ENCODE peak calls at places on chromosomes 1 and 21, in four cellular contexts. K is upper lobe of left lung, T is HCT116, I is A549. L is an unnamed sample.

GRCh38 chr1:217275617-217276398 is 355.1 kb downstream of the GPATCH2 start:
- ATAC-seq in T (peak; percentile 38), I (no peak), K (no peak), L (peak; percentile 82)

GRCh38 chr1:179978199-179979079 is 23.8 kb downstream of the CEP350 start:
- ATAC-seq in T (no peak), K (no peak), I (no peak), L (no peak)

GRCh38 chr21:31098576-31099005 is 60.3 kb upstream of the KRTAP19-8 start:
- ATAC-seq in K (peak; percentile 82), T (peak; percentile 97), I (peak; percentile 73), L (no peak)

GRCh38 chr1:17318262-17318661 is 10.3 kb downstream of the PADI4 start:
- ATAC-seq in K (no peak), T (no peak), I (no peak), L (no peak)

GRCh38 chr21:43768868-43769167 is 7.3 kb downstream of the CSTB start:
- ATAC-seq in K (peak; percentile 2), I (peak; percentile 3), T (no peak), L (no peak)

GRCh38 chr1:162471290-162471853 is 26.2 kb upstream of the UHMK1 start:
- ATAC-seq in K (no peak), I (no peak), T (no peak), L (no peak)

GRCh38 chr1:222555992-222556615 is 8.2 kb upstream of the HHIPL2 start:
- ATAC-seq in I (no peak), K (no peak), T (no peak), L (no peak)

GRCh38 chr1:209643295-209644020 is 8.8 kb downstream of the LAMB3 start:
- ATAC-seq in K (peak; percentile 12), I (no peak), T (no peak), L (peak; percentile 22)

GRCh38 chr1:3778590-3779264 is 6.2 kb downstream of the SMIM1 start:
- ATAC-seq in K (no peak), I (no peak), T (no peak), L (no peak)
- TF ChIP-seq POLR2A in K (no peak), I (no peak), T (no peak), L (no peak)

GRCh38 chr1:171180671-171181070 is 4.4 kb upstream of the FMO2 start:
- ATAC-seq in I (no peak), T (no peak), K (no peak), L (no peak)

GRCh38 chr1:171179323-171180227 is 5.5 kb upstream of the FMO2 start:
- ATAC-seq in T (no peak), I (no peak), K (no peak), L (no peak)

GRCh38 chr1:171188388-171189266 is 3.5 kb downstream of the FMO2 start:
- ATAC-seq in I (peak; percentile 85), K (peak; percentile 78), T (peak; percentile 72), L (no peak)

DNA sequence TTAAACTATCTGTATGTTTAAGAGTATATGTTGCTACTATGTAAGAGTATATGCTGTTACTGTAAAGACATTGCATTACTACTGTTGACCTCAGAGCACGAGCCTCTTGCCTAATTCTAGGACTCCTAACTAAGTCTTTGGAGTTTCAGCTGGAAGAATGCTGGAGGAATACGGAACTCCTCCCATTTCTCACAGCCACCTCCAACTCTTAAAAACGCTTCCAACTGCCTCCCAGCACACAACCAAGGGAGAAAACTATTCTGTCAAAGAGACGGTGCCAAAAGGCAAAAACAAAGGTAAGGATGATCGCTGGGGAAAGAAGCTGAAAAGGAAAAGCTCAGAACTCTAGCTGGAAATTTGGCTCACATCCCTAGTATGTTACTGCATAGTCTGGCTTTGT is at the start of gene FMO2:
- ATAC-seq in K (no peak), I (no peak), T (no peak), L (peak; percentile 79)
- TF ChIP-seq POLR2A in K (no peak), I (no peak), T (no peak), L (no peak)

GRCh38 chr1:1115830-1116700 is at the start of gene C1orf159:
- ATAC-seq in T (peak; percentile 96), K (peak; percentile 98), I (peak; percentile 95), L (peak; percentile 100)
- TF ChIP-seq POLR2A in T (no peak), K (no peak), I (no peak), L (peak; percentile 25)

DNA sequence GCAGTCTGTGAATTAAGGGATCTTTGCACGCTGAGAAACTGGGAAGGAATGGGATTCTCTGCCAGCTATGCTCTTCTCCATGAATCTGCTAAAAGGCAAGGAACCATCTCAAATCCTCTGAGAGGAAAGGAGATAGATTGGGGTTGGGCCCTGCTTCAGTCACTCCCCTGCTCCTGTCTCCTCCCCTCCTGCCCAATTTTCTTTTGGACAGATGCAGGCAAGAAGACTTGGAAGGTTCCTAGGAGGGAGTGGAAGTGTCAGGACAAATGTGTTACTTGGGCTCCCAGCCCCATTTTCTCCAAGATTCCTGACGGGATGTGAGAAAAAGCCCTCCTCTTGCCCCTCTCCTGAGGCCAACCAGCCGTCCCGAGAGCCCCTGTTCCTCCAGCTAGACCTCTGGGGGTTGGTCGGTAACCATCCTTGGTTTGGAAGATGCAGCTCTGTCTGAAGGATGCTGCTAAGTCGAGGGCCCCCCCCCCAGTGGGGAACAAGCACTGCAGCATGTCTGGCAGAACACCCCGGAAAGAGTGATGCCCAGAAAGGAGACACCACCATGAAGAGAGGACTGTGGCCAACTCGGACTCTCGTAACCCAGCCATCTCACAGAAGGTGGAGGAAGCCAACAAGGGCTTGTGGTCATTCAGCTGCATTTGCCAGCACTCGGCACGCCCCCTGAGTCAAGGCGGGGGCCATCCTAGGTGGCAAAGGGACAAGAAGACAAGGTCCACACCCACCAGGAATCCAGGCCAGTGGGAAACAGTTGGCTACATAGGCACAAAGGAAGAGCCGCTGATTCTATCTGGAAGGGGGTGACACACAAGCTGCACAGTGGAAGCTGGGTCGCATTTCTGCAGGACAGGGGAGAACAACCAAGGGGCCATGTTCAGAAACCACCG is 43.7 kb downstream of the CDK18 start:
- ATAC-seq in I (no peak), K (no peak), T (peak; percentile 34), L (no peak)
- TF ChIP-seq POLR2A in I (no peak), K (no peak), T (no peak), L (no peak)

GRCh38 chr1:115282825-115283224 is 55.2 kb downstream of the NGF start:
- ATAC-seq in T (no peak), K (peak; percentile 34), I (no peak), L (peak; percentile 84)
- TF ChIP-seq POLR2A in T (no peak), K (no peak), I (no peak), L (no peak)

GRCh38 chr1:52706941-52707926 is 9.1 kb upstream of the COA7 start:
- ATAC-seq in I (no peak), T (no peak), K (no peak), L (no peak)

GRCh38 chr1:52706136-52706670 is 8.1 kb upstream of the COA7 start:
- ATAC-seq in T (no peak), I (no peak), K (no peak), L (no peak)

GRCh38 chr1:52697795-52698674 is at the start of gene COA7:
- ATAC-seq in T (peak; percentile 77), I (peak; percentile 86), K (peak; percentile 92), L (peak; percentile 87)

GRCh38 chr1:52707927-52708655 is 9.9 kb upstream of the COA7 start:
- ATAC-seq in T (peak; percentile 77), K (no peak), I (peak; percentile 78), L (no peak)

DNA sequence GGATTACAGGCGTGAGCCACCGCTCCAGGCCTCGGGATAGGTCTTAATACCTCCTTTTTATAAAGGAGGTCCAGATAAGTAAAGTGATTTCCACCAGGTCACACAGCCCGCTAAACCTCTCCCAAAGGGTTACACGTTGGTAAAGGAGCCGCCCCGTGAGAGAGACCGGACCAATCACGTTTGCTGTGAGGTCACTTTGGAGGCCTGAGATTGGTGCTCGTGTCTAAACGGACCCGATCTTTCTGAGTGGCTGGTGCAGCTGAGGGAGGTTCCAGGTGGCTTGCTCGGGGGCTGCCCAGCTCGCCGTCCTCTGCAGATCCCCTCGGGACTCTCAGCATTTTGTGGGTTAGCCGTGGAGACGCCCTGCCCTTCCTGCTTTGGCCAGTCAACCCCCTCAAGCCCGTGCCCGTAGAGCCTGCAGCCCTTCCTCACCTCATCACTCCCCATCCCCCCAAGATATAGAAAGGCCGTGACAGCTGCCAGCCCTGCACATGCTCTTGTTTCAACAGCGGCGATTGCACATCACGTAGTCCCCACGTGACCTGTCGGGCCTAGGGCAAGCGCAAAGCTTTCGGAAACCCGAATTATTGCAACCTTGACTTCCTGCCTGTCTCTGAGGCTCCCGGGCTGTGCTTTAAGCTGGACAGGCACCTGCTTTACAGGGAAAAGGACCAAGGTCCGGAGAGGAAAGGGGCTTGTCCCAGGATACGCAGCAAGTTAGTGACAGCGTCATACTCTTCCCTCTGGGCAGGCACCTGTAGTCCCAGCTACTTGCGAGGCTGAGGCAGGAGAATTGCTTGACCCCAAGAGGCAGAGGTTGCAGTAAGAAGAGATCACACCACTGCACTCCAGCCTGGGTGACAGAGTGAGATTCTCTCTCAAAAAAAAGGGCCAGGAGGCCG is 5.0 kb upstream of the COA7 start:
- ATAC-seq in K (peak; percentile 96), T (peak; percentile 79), I (peak; percentile 93), L (peak; percentile 93)
- TF ChIP-seq POLR2A in K (no peak), T (no peak), I (peak; percentile 7), L (no peak)

GRCh38 chr1:21933397-21934248 is 3.5 kb downstream of the HSPG2 start:
- ATAC-seq in T (no peak), K (peak; percentile 58), I (no peak), L (peak; percentile 26)
- TF ChIP-seq POLR2A in T (no peak), K (no peak), I (no peak), L (peak; percentile 28)

GRCh38 chr1:226187380-226187779 is 839 bp upstream of the ACBD3 start:
- ATAC-seq in K (no peak), T (no peak), I (no peak), L (no peak)

GRCh38 chr1:226181996-226182714 is 4.4 kb downstream of the ACBD3 start:
- ATAC-seq in T (peak; percentile 43), I (no peak), K (peak; percentile 56), L (peak; percentile 35)

GRCh38 chr1:226185153-226186036 is 1.1 kb downstream of the ACBD3 start:
- ATAC-seq in T (no peak), I (no peak), K (no peak), L (no peak)

GRCh38 chr1:226187019-226187322 is 430 bp upstream of the ACBD3 start:
- ATAC-seq in I (no peak), T (no peak), K (no peak), L (no peak)

DNA sequence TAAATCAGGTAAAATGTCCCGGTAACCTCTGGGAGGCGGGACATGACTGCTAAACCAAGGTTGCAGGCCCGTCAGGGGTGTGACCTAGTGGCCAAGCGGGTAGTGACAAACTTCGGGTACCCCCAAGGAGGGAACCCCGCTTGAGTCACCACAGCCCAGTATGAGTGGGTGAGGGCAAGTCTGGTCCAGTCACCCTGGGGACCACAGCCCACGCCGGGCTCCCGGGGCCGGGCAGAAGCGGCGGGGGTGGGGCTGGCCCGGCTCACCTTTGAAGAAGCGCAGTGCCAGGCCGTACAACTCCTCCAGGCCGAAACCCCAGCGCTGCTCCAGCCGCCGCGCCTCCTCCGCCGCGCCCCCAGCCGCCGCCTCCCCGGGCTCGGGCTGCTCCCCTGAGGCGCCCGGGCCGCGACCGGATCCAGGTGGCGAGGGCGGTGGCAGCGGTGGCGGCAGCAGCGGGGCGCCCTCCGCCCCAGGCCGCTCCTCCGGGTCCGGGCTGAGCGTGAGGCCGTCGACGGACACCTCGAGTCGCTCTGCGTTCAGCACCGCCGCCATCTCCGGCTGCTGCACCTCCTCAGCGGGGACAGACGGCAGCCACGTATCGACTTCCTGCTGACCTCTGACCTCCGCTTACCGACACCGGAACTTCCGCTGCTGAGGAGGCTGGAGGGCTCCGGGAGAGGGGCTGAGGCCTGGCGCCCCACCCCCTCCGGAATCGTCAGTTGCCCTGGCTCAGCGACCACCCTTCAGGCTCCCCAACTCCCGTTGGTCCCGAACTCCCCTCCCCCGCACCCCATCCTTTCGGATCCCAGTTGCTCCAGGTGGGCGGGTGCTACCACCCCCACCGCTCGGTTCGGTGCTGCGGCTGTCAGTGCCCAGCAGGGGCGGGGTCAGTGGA is at the start of gene ACBD3:
- ATAC-seq in T (peak; percentile 93), K (peak; percentile 94), I (peak; percentile 99), L (peak; percentile 96)
- TF ChIP-seq POLR2A in T (peak; percentile 84), K (no peak), I (peak; percentile 96), L (peak; percentile 79)